ENCODE peak calls at places on chromosomes 6 and 20, in four cellular contexts. L, A, J and R are unnamed samples.
A peak's percentile ranks its signal among the peaks of the same experiment; 100 is the strongest.

GRCh38 chr20:19019734-19020364 is 192.6 kb upstream of the SLC24A3 start:
- DNase-seq in L (no peak), A (no peak), J (no peak), R (no peak)

GRCh38 chr6:128168244-128168643 is 267.4 kb upstream of the THEMIS start:
- DNase-seq in L (no peak), A (no peak), J (no peak), R (no peak)

GRCh38 chr6:61867635-61868034 is 418.4 kb downstream of the KHDRBS2 start:
- DNase-seq in L (no peak), A (no peak), J (no peak), R (peak; percentile 14)

GRCh38 chr6:92577077-92577719 is 842.2 kb downstream of the EPHA7 start:
- DNase-seq in L (no peak), A (no peak), J (no peak), R (no peak)

GRCh38 chr6:72649032-72649984 is 27.4 kb downstream of the KCNQ5 start:
- DNase-seq in L (no peak), A (no peak), J (peak; percentile 85), R (no peak)

GRCh38 chr6:33688451-33689147 is 22.9 kb downstream of the UQCC2 start:
- DNase-seq in L (no peak), A (no peak), J (no peak), R (peak; percentile 11)

GRCh38 chr6:155450194-155450593 is 5.4 kb downstream of the NOX3 start:
- DNase-seq in L (no peak), A (no peak), J (no peak), R (no peak)

GRCh38 chr6:37691904-37692806 is 5.5 kb downstream of the MDGA1 start:
- DNase-seq in L (peak; percentile 53), A (peak; percentile 50), J (peak; percentile 61), R (peak; percentile 87)

GRCh38 chr6:121549741-121550140 is 114.3 kb downstream of the GJA1 start:
- DNase-seq in L (no peak), A (no peak), J (peak; percentile 79), R (no peak)

GRCh38 chr20:43994486-43995100 is 79.9 kb downstream of the TOX2 start:
- DNase-seq in L (no peak), A (no peak), J (peak; percentile 21), R (no peak)

GRCh38 chr20:6566821-6567220 is 200.7 kb upstream of the BMP2 start:
- DNase-seq in L (no peak), A (no peak), J (peak; percentile 96), R (no peak)